ENCODE peak calls at places on chromosomes 3 and 15, in seven cellular contexts. One of them, this sample, is unnamed.

GRCh38 chr15:57537951-57538506 is 53.7 kb upstream of the MYZAP start:
- DNase-seq in thoracic aorta: no peak
- DNase-seq in AG04450: no peak
- DNase-seq in choroid plexus epithelial cell: no peak
- DNase-seq in fibroblast of pulmonary artery: no peak
- DNase-seq in lower leg skin: no peak
- DNase-seq in hepatocyte: no peak
- DNase-seq in this sample: no peak

GRCh38 chr3:14507757-14508504 is 32.2 kb downstream of the GRIP2 start:
- DNase-seq in thoracic aorta: no peak
- DNase-seq in AG04450: no peak
- DNase-seq in choroid plexus epithelial cell: no peak
- DNase-seq in fibroblast of pulmonary artery: no peak
- DNase-seq in lower leg skin: peak
- DNase-seq in hepatocyte: no peak
- DNase-seq in this sample: no peak

GRCh38 chr3:108970561-108970960 is 16.9 kb upstream of the GUCA1C start:
- DNase-seq in thoracic aorta: no peak
- DNase-seq in AG04450: no peak
- DNase-seq in choroid plexus epithelial cell: no peak
- DNase-seq in fibroblast of pulmonary artery: no peak
- DNase-seq in lower leg skin: no peak
- DNase-seq in hepatocyte: no peak
- DNase-seq in this sample: no peak

GRCh38 chr3:139427283-139428060 is 38.0 kb upstream of the COPB2 start:
- DNase-seq in thoracic aorta: no peak
- DNase-seq in AG04450: peak
- DNase-seq in choroid plexus epithelial cell: peak
- DNase-seq in fibroblast of pulmonary artery: peak
- DNase-seq in lower leg skin: no peak
- DNase-seq in hepatocyte: peak
- DNase-seq in this sample: peak

GRCh38 chr3:155326901-155327300 is 33.4 kb upstream of the STRIT1 start:
- DNase-seq in thoracic aorta: no peak
- DNase-seq in AG04450: no peak
- DNase-seq in choroid plexus epithelial cell: no peak
- DNase-seq in fibroblast of pulmonary artery: no peak
- DNase-seq in lower leg skin: no peak
- DNase-seq in hepatocyte: no peak
- DNase-seq in this sample: no peak

GRCh38 chr3:189119947-189120346 is 51.8 kb upstream of the TPRG1 start:
- DNase-seq in thoracic aorta: no peak
- DNase-seq in AG04450: no peak
- DNase-seq in choroid plexus epithelial cell: no peak
- DNase-seq in fibroblast of pulmonary artery: no peak
- DNase-seq in lower leg skin: no peak
- DNase-seq in hepatocyte: no peak
- DNase-seq in this sample: no peak

GRCh38 chr3:77186728-77187127 is 146.8 kb downstream of the ROBO2 start:
- DNase-seq in thoracic aorta: no peak
- DNase-seq in AG04450: peak
- DNase-seq in choroid plexus epithelial cell: peak
- DNase-seq in fibroblast of pulmonary artery: peak
- DNase-seq in lower leg skin: no peak
- DNase-seq in hepatocyte: no peak
- DNase-seq in this sample: peak

GRCh38 chr3:155747867-155748266 is 3.0 kb upstream of the PLCH1 start:
- DNase-seq in thoracic aorta: no peak
- DNase-seq in AG04450: no peak
- DNase-seq in choroid plexus epithelial cell: no peak
- DNase-seq in fibroblast of pulmonary artery: no peak
- DNase-seq in lower leg skin: no peak
- DNase-seq in hepatocyte: no peak
- DNase-seq in this sample: no peak

GRCh38 chr3:63842127-63842526 is 21.5 kb downstream of the THOC7 start:
- DNase-seq in thoracic aorta: no peak
- DNase-seq in AG04450: no peak
- DNase-seq in choroid plexus epithelial cell: no peak
- DNase-seq in fibroblast of pulmonary artery: no peak
- DNase-seq in lower leg skin: no peak
- DNase-seq in hepatocyte: no peak
- DNase-seq in this sample: no peak

GRCh38 chr3:15659254-15659975 is 57.9 kb downstream of the BTD start:
- DNase-seq in thoracic aorta: no peak
- DNase-seq in AG04450: no peak
- DNase-seq in choroid plexus epithelial cell: peak
- DNase-seq in fibroblast of pulmonary artery: no peak
- DNase-seq in lower leg skin: no peak
- DNase-seq in hepatocyte: no peak
- DNase-seq in this sample: peak

GRCh38 chr15:44710236-44711088 is 661 bp downstream of the PATL2 start:
- DNase-seq in thoracic aorta: no peak
- DNase-seq in AG04450: no peak
- DNase-seq in choroid plexus epithelial cell: peak
- DNase-seq in fibroblast of pulmonary artery: peak
- DNase-seq in lower leg skin: no peak
- DNase-seq in hepatocyte: peak
- DNase-seq in this sample: peak

GRCh38 chr15:30043211-30043655 is 39.5 kb upstream of the GOLGA8J start:
- DNase-seq in thoracic aorta: no peak
- DNase-seq in AG04450: no peak
- DNase-seq in choroid plexus epithelial cell: peak
- DNase-seq in fibroblast of pulmonary artery: peak
- DNase-seq in lower leg skin: no peak
- DNase-seq in hepatocyte: no peak
- DNase-seq in this sample: peak

GRCh38 chr3:195153121-195153520 is 117.8 kb downstream of the XXYLT1 start:
- DNase-seq in thoracic aorta: no peak
- DNase-seq in AG04450: no peak
- DNase-seq in choroid plexus epithelial cell: no peak
- DNase-seq in fibroblast of pulmonary artery: no peak
- DNase-seq in lower leg skin: no peak
- DNase-seq in hepatocyte: no peak
- DNase-seq in this sample: no peak

GRCh38 chr15:72272213-72272996 is at the start of gene PARP6:
- DNase-seq in thoracic aorta: peak
- DNase-seq in AG04450: peak
- DNase-seq in choroid plexus epithelial cell: peak
- DNase-seq in fibroblast of pulmonary artery: peak
- DNase-seq in lower leg skin: peak
- DNase-seq in hepatocyte: peak
- DNase-seq in this sample: peak

DNA sequence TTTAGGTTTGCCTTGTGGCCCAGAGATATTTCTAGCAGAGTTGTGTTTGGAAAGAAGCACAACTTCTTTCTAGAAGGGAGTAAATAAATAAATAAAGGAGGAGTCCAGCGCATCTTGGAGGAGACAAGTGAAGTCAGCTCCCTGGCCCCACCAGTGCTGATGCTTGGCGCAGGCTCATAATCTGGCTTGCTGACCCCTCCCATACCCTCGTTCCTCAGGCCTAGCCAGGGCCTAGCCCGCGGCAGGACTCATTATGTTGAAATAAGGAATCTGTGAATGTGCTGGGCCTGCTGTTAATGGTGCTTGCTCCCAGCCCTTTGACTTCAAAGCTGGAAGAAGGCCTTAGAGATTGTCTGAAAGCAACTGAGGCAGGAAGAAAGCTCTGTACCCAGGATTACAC is 3.1 kb downstream of the ZNF710 start:
- DNase-seq in thoracic aorta: no peak
- DNase-seq in AG04450: no peak
- DNase-seq in choroid plexus epithelial cell: no peak
- DNase-seq in fibroblast of pulmonary artery: peak
- DNase-seq in lower leg skin: peak
- DNase-seq in hepatocyte: peak
- DNase-seq in this sample: peak
- H3K4me3 ChIP-seq in thoracic aorta: no peak
- H3K4me3 ChIP-seq in AG04450: peak
- H3K4me3 ChIP-seq in choroid plexus epithelial cell: no peak
- H3K4me3 ChIP-seq in fibroblast of pulmonary artery: no peak
- H3K4me3 ChIP-seq in lower leg skin: no peak
- H3K4me3 ChIP-seq in hepatocyte: no peak
- H3K4me3 ChIP-seq in this sample: no peak

GRCh38 chr15:86691091-86691490 is 611.4 kb downstream of the AGBL1 start:
- DNase-seq in thoracic aorta: no peak
- DNase-seq in AG04450: no peak
- DNase-seq in choroid plexus epithelial cell: peak
- DNase-seq in fibroblast of pulmonary artery: no peak
- DNase-seq in lower leg skin: no peak
- DNase-seq in hepatocyte: peak
- DNase-seq in this sample: no peak
- TF ChIP-seq CTCF in thoracic aorta: no peak
- TF ChIP-seq CTCF in AG04450: no peak
- TF ChIP-seq CTCF in choroid plexus epithelial cell: no peak
- TF ChIP-seq CTCF in fibroblast of pulmonary artery: no peak
- TF ChIP-seq CTCF in lower leg skin: no peak
- TF ChIP-seq CTCF in hepatocyte: peak
- TF ChIP-seq CTCF in this sample: no peak

GRCh38 chr15:35545825-35546580 is at the start of gene DPH6:
- DNase-seq in thoracic aorta: peak
- DNase-seq in AG04450: peak
- DNase-seq in choroid plexus epithelial cell: peak
- DNase-seq in fibroblast of pulmonary artery: peak
- DNase-seq in lower leg skin: peak
- DNase-seq in hepatocyte: peak
- DNase-seq in this sample: peak

GRCh38 chr15:35549567-35549966 is 3.6 kb upstream of the DPH6 start:
- DNase-seq in thoracic aorta: no peak
- DNase-seq in AG04450: no peak
- DNase-seq in choroid plexus epithelial cell: no peak
- DNase-seq in fibroblast of pulmonary artery: no peak
- DNase-seq in lower leg skin: no peak
- DNase-seq in hepatocyte: no peak
- DNase-seq in this sample: no peak

GRCh38 chr15:35546581-35547381 is 816 bp upstream of the DPH6 start:
- DNase-seq in thoracic aorta: no peak
- DNase-seq in AG04450: no peak
- DNase-seq in choroid plexus epithelial cell: no peak
- DNase-seq in fibroblast of pulmonary artery: no peak
- DNase-seq in lower leg skin: no peak
- DNase-seq in hepatocyte: no peak
- DNase-seq in this sample: no peak

GRCh38 chr15:35548435-35548834 is 2.5 kb upstream of the DPH6 start:
- DNase-seq in thoracic aorta: no peak
- DNase-seq in AG04450: no peak
- DNase-seq in choroid plexus epithelial cell: peak
- DNase-seq in fibroblast of pulmonary artery: no peak
- DNase-seq in lower leg skin: no peak
- DNase-seq in hepatocyte: no peak
- DNase-seq in this sample: no peak

DNA sequence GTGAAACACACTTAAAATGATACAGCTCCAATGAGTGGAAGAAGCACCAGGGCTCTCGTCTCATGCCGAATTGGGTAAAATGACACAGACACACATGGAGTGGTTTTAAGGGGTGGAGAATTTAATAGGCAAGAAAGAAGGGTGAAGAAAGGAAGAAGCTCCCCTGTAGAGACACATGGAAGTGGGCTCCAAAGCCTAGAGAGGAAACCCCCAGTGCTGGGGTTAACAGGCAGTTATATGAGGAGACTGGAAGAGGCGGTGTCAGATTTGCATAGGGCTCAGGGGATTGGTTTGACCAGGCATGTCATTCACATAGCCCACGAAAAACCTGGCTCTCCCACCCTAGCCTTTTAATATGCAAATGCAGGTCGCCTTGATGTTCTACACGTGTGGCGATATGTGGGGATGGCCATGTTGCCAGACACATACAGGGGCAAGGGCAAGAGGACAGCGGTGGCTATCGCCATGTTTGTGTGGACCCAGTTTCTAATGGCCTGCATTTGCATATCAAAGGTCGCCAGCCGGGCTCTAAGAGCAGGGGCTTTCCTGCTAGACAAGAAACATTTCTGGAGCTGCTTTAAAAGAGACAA is 1.9 kb upstream of the DPH6 start:
- DNase-seq in thoracic aorta: no peak
- DNase-seq in AG04450: no peak
- DNase-seq in choroid plexus epithelial cell: no peak
- DNase-seq in fibroblast of pulmonary artery: no peak
- DNase-seq in lower leg skin: no peak
- DNase-seq in hepatocyte: no peak
- DNase-seq in this sample: no peak
- H3K4me3 ChIP-seq in thoracic aorta: no peak
- H3K4me3 ChIP-seq in AG04450: no peak
- H3K4me3 ChIP-seq in choroid plexus epithelial cell: no peak
- H3K4me3 ChIP-seq in fibroblast of pulmonary artery: no peak
- H3K4me3 ChIP-seq in lower leg skin: no peak
- H3K4me3 ChIP-seq in hepatocyte: no peak
- H3K4me3 ChIP-seq in this sample: no peak

GRCh38 chr15:51414256-51414860 is 72.9 kb downstream of the GLDN start:
- DNase-seq in thoracic aorta: no peak
- DNase-seq in AG04450: no peak
- DNase-seq in choroid plexus epithelial cell: no peak
- DNase-seq in fibroblast of pulmonary artery: no peak
- DNase-seq in lower leg skin: no peak
- DNase-seq in hepatocyte: no peak
- DNase-seq in this sample: no peak

DNA sequence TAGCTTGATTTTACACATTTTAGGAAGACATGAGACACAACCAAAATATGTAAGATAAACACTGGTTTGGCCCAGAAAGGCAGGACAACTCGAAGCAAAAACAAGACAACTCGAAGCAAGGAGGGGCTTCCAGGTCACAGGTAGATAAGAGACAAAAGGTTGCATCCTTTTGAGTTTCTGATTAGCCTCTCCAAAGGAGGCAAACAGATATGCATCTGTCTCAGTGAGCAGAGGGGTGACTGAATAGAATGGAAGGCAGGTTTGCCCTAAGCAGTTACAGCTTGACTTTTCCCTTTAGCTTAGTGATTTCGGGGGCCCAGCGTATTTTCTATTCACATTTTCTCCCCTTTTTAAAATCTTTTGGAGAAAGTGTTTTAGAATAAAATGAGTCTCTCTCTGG is 74.7 kb downstream of the GLDN start:
- DNase-seq in thoracic aorta: no peak
- DNase-seq in AG04450: no peak
- DNase-seq in choroid plexus epithelial cell: no peak
- DNase-seq in fibroblast of pulmonary artery: no peak
- DNase-seq in lower leg skin: no peak
- DNase-seq in hepatocyte: no peak
- DNase-seq in this sample: no peak
- TF ChIP-seq CTCF in thoracic aorta: no peak
- TF ChIP-seq CTCF in AG04450: no peak
- TF ChIP-seq CTCF in choroid plexus epithelial cell: no peak
- TF ChIP-seq CTCF in fibroblast of pulmonary artery: no peak
- TF ChIP-seq CTCF in lower leg skin: no peak
- TF ChIP-seq CTCF in hepatocyte: no peak
- TF ChIP-seq CTCF in this sample: no peak

DNA sequence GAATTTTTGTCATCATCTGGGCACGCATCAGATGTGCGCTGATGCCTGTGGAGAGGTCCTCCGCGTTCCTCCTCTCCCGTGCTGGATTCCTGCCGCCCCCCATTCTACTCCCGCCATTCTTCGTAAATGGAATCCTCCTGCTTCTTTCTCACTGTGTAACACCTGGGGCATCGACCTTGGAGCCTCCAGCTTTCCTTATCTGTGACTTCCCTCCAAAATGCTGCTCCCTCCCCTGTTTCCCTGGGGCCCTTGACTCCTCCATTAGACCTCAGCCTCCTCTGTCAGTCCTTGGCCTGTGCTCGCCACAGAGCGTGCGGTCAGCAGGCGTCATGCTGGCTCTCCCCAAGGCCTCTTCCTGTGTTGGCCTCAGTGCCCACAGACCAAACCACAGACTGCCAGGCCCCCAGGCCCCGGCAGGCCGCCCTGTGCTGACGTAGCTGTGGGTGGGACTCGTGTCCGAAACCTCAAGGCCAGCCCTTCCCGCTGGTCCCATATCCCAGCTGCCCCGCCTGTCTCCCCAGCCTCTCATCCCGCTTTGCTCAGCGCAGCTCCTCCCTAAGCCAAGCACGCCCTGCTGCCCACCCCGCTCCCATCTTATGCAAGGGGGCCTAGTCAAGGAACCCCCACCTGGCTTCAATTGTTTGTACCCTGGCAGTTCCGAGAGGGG is 17.7 kb downstream of the TNFAIP8L3 start:
- DNase-seq in thoracic aorta: no peak
- DNase-seq in AG04450: no peak
- DNase-seq in choroid plexus epithelial cell: peak
- DNase-seq in fibroblast of pulmonary artery: peak
- DNase-seq in lower leg skin: peak
- DNase-seq in hepatocyte: no peak
- DNase-seq in this sample: peak
- H3K4me3 ChIP-seq in thoracic aorta: peak
- H3K4me3 ChIP-seq in AG04450: peak
- H3K4me3 ChIP-seq in choroid plexus epithelial cell: peak
- H3K4me3 ChIP-seq in fibroblast of pulmonary artery: no peak
- H3K4me3 ChIP-seq in lower leg skin: no peak
- H3K4me3 ChIP-seq in hepatocyte: no peak
- H3K4me3 ChIP-seq in this sample: peak